ENCODE peak calls at places on chromosome 18, in seven cellular contexts. Q is GDM1, U is WTC11, I is HTR-8/SVneo, C is OCI-LY7, S is fibroblast of lung, E is HT1080. R is an unnamed sample.

GRCh38 chr18:48838921-48839818 is 111.6 kb downstream of the SMAD7 start:
- DNase-seq in I (peak; percentile 32), E (peak; percentile 94), C (no peak), U (no peak), S (peak; percentile 62), Q (no peak), R (peak; percentile 60)

GRCh38 chr18:30527226-30527625 is 515.3 kb downstream of the DSC3 start:
- DNase-seq in C (no peak), Q (no peak), S (no peak), I (no peak), E (no peak), U (no peak), R (no peak)

GRCh38 chr18:56550121-56550520 is 88.3 kb downstream of the TXNL1 start:
- DNase-seq in C (no peak), U (no peak), Q (no peak), E (peak; percentile 26), S (no peak), I (no peak), R (no peak)

GRCh38 chr18:73520229-73520628 is 627.4 kb downstream of the FBXO15 start:
- DNase-seq in E (no peak), U (peak; percentile 70), I (no peak), S (peak; percentile 6), Q (no peak), C (no peak), R (no peak)

GRCh38 chr18:51110073-51110797 is 80.2 kb downstream of the SMAD4 start:
- DNase-seq in I (peak; percentile 57), Q (peak; percentile 29), U (peak; percentile 89), C (peak; percentile 49), S (peak; percentile 15), E (peak; percentile 48), R (no peak)

GRCh38 chr18:13565228-13565627 is 161.1 kb downstream of the FAM210A start:
- DNase-seq in E (no peak), S (no peak), I (no peak), C (no peak), U (no peak), Q (no peak), R (no peak)

GRCh38 chr18:50967714-50968661 is at the start of gene ELAC1:
- DNase-seq in S (peak; percentile 83), C (peak; percentile 77), U (peak; percentile 71), E (peak; percentile 78), Q (peak; percentile 62), I (peak; percentile 66), R (peak; percentile 50)

GRCh38 chr18:78984941-78985784 is 5.5 kb downstream of the SALL3 start:
- DNase-seq in I (peak; percentile 4), U (peak; percentile 65), Q (peak; percentile 6), E (no peak), S (no peak), C (peak; percentile 53), R (no peak)

GRCh38 chr18:31176531-31176930 is 13.9 kb upstream of the DSC1 start:
- DNase-seq in C (no peak), Q (no peak), S (no peak), I (no peak), E (peak; percentile 37), U (no peak), R (peak; percentile 31)

GRCh38 chr18:32674491-32674890 is 98.3 kb downstream of the KLHL14 start:
- DNase-seq in Q (no peak), I (no peak), U (no peak), C (peak; percentile 25), E (no peak), S (no peak), R (peak; percentile 32)

GRCh38 chr18:26406294-26406693 is 142.1 kb downstream of the KCTD1 start:
- DNase-seq in S (no peak), E (no peak), U (no peak), C (no peak), I (no peak), Q (no peak), R (no peak)

GRCh38 chr18:48882379-48882778 is 68.4 kb downstream of the SMAD7 start:
- DNase-seq in Q (no peak), U (no peak), I (no peak), E (no peak), S (no peak), C (no peak), R (no peak)

GRCh38 chr18:31454066-31454708 is 6.6 kb downstream of the DSG3 start:
- DNase-seq in C (no peak), Q (no peak), U (no peak), S (peak; percentile 44), I (peak; percentile 47), E (peak; percentile 91), R (peak; percentile 76)

GRCh38 chr18:2486426-2486825 is 84.9 kb downstream of the METTL4 start:
- DNase-seq in C (no peak), Q (no peak), I (no peak), E (no peak), S (no peak), U (no peak), R (no peak)

GRCh38 chr18:62625019-62625418 is 90.3 kb upstream of the PHLPP1 start:
- DNase-seq in S (no peak), U (no peak), C (no peak), E (peak; percentile 94), Q (no peak), I (no peak), R (no peak)